ENCODE peak calls at places on chromosomes 16 and 17, in seven cellular contexts. One of them, this sample, is unnamed.

GRCh38 chr17:67974186-67974585 is 22.1 kb downstream of the C17orf58 start:
- ATAC-seq in GM12878: no peak
- ATAC-seq in upper lobe of left lung: no peak
- ATAC-seq in Panc1: no peak
- ATAC-seq in HCT116: no peak
- ATAC-seq in HepG2: no peak
- ATAC-seq in K562: no peak
- ATAC-seq in this sample: no peak

GRCh38 chr17:40501499-40501911 is at the start of gene TNS4:
- ATAC-seq in HCT116: peak; percentile 91
- ATAC-seq in upper lobe of left lung: peak; percentile 13
- ATAC-seq in Panc1: no peak
- ATAC-seq in K562: no peak
- ATAC-seq in GM12878: no peak
- ATAC-seq in HepG2: peak; percentile 15
- ATAC-seq in this sample: no peak

GRCh38 chr16:86432691-86433090 is 77.6 kb upstream of the FOXF1 start:
- ATAC-seq in upper lobe of left lung: no peak
- ATAC-seq in Panc1: no peak
- ATAC-seq in K562: no peak
- ATAC-seq in GM12878: no peak
- ATAC-seq in HepG2: no peak
- ATAC-seq in HCT116: no peak
- ATAC-seq in this sample: peak; percentile 88

GRCh38 chr16:71214771-71215381 is 15.6 kb downstream of the HYDIN start:
- ATAC-seq in HCT116: peak; percentile 77
- ATAC-seq in GM12878: peak; percentile 49
- ATAC-seq in Panc1: no peak
- ATAC-seq in upper lobe of left lung: no peak
- ATAC-seq in K562: peak; percentile 35
- ATAC-seq in HepG2: no peak
- ATAC-seq in this sample: no peak

GRCh38 chr16:31488630-31489564 is 6.0 kb downstream of the SLC5A2 start:
- ATAC-seq in Panc1: no peak
- ATAC-seq in upper lobe of left lung: no peak
- ATAC-seq in HepG2: no peak
- ATAC-seq in HCT116: no peak
- ATAC-seq in GM12878: no peak
- ATAC-seq in K562: no peak
- ATAC-seq in this sample: no peak

GRCh38 chr17:75625813-75626486 is 7.3 kb upstream of the SMIM5 start:
- ATAC-seq in Panc1: peak; percentile 73
- ATAC-seq in GM12878: peak; percentile 91
- ATAC-seq in K562: peak; percentile 93
- ATAC-seq in upper lobe of left lung: peak; percentile 20
- ATAC-seq in HepG2: peak; percentile 85
- ATAC-seq in HCT116: peak; percentile 86
- ATAC-seq in this sample: no peak

GRCh38 chr17:74466111-74466784 is at the start of gene CD300A:
- ATAC-seq in HCT116: no peak
- ATAC-seq in HepG2: peak; percentile 17
- ATAC-seq in GM12878: peak; percentile 31
- ATAC-seq in Panc1: peak; percentile 21
- ATAC-seq in upper lobe of left lung: peak; percentile 35
- ATAC-seq in K562: no peak
- ATAC-seq in this sample: no peak

GRCh38 chr17:517181-517580 is 164.6 kb upstream of the RPH3AL start:
- ATAC-seq in Panc1: no peak
- ATAC-seq in GM12878: no peak
- ATAC-seq in HCT116: no peak
- ATAC-seq in K562: no peak
- ATAC-seq in HepG2: no peak
- ATAC-seq in upper lobe of left lung: no peak
- ATAC-seq in this sample: no peak

GRCh38 chr16:83310816-83311215 is 497.0 kb upstream of the HSBP1 start:
- ATAC-seq in upper lobe of left lung: no peak
- ATAC-seq in HCT116: no peak
- ATAC-seq in HepG2: no peak
- ATAC-seq in GM12878: no peak
- ATAC-seq in Panc1: no peak
- ATAC-seq in K562: no peak
- ATAC-seq in this sample: no peak

GRCh38 chr17:61397086-61397842 is 2.4 kb upstream of the TBX2 start:
- ATAC-seq in HepG2: no peak
- ATAC-seq in K562: no peak
- ATAC-seq in HCT116: no peak
- ATAC-seq in Panc1: no peak
- ATAC-seq in GM12878: no peak
- ATAC-seq in upper lobe of left lung: no peak
- ATAC-seq in this sample: no peak

GRCh38 chr16:58249388-58249779 is 45.4 kb downstream of the PRSS54 start:
- ATAC-seq in Panc1: peak; percentile 31
- ATAC-seq in K562: peak; percentile 14
- ATAC-seq in upper lobe of left lung: no peak
- ATAC-seq in HCT116: peak; percentile 33
- ATAC-seq in HepG2: no peak
- ATAC-seq in GM12878: no peak
- ATAC-seq in this sample: no peak

GRCh38 chr17:38509008-38509771 is 80.9 kb downstream of the ARHGAP23 start:
- ATAC-seq in Panc1: peak; percentile 74
- ATAC-seq in K562: peak; percentile 91
- ATAC-seq in HCT116: peak; percentile 89
- ATAC-seq in HepG2: peak; percentile 83
- ATAC-seq in GM12878: peak; percentile 97
- ATAC-seq in upper lobe of left lung: peak; percentile 74
- ATAC-seq in this sample: peak; percentile 72

GRCh38 chr16:86432048-86432447 is 78.3 kb upstream of the FOXF1 start:
- ATAC-seq in HepG2: no peak
- ATAC-seq in upper lobe of left lung: no peak
- ATAC-seq in GM12878: no peak
- ATAC-seq in Panc1: no peak
- ATAC-seq in HCT116: no peak
- ATAC-seq in K562: no peak
- ATAC-seq in this sample: no peak

GRCh38 chr17:47915667-47916242 is 19.7 kb downstream of the SP2 start:
- ATAC-seq in HCT116: peak; percentile 26
- ATAC-seq in HepG2: no peak
- ATAC-seq in GM12878: no peak
- ATAC-seq in Panc1: peak; percentile 13
- ATAC-seq in upper lobe of left lung: no peak
- ATAC-seq in K562: no peak
- ATAC-seq in this sample: no peak

GRCh38 chr17:3610523-3610922 is 1.3 kb upstream of the TRPV1 start:
- ATAC-seq in GM12878: no peak
- ATAC-seq in HepG2: no peak
- ATAC-seq in Panc1: no peak
- ATAC-seq in upper lobe of left lung: no peak
- ATAC-seq in K562: no peak
- ATAC-seq in HCT116: no peak
- ATAC-seq in this sample: no peak

GRCh38 chr17:39244016-39244599 is 18.4 kb upstream of the STAC2 start:
- ATAC-seq in K562: no peak
- ATAC-seq in GM12878: peak; percentile 71
- ATAC-seq in upper lobe of left lung: no peak
- ATAC-seq in HCT116: no peak
- ATAC-seq in Panc1: no peak
- ATAC-seq in HepG2: peak; percentile 72
- ATAC-seq in this sample: no peak

GRCh38 chr16:49857423-49858181 is 1.7 kb upstream of the ZNF423 start:
- ATAC-seq in upper lobe of left lung: no peak
- ATAC-seq in K562: peak; percentile 78
- ATAC-seq in GM12878: peak; percentile 53
- ATAC-seq in HepG2: peak; percentile 20
- ATAC-seq in Panc1: peak; percentile 49
- ATAC-seq in HCT116: peak; percentile 64
- ATAC-seq in this sample: peak; percentile 26

GRCh38 chr17:81428121-81428515 is 32.9 kb downstream of the BAHCC1 start:
- ATAC-seq in K562: no peak
- ATAC-seq in HepG2: no peak
- ATAC-seq in Panc1: peak; percentile 42
- ATAC-seq in upper lobe of left lung: no peak
- ATAC-seq in HCT116: no peak
- ATAC-seq in GM12878: peak; percentile 47
- ATAC-seq in this sample: no peak

GRCh38 chr16:67941469-67942199 is 2.3 kb downstream of the LCAT start:
- ATAC-seq in HCT116: peak; percentile 27
- ATAC-seq in HepG2: no peak
- ATAC-seq in upper lobe of left lung: no peak
- ATAC-seq in GM12878: peak; percentile 7
- ATAC-seq in Panc1: peak; percentile 4
- ATAC-seq in K562: peak; percentile 21
- ATAC-seq in this sample: no peak

GRCh38 chr16:17173134-17173729 is 297.5 kb downstream of the XYLT1 start:
- ATAC-seq in upper lobe of left lung: peak; percentile 62
- ATAC-seq in GM12878: no peak
- ATAC-seq in HCT116: no peak
- ATAC-seq in HepG2: peak; percentile 41
- ATAC-seq in K562: no peak
- ATAC-seq in Panc1: no peak
- ATAC-seq in this sample: peak; percentile 71

DNA sequence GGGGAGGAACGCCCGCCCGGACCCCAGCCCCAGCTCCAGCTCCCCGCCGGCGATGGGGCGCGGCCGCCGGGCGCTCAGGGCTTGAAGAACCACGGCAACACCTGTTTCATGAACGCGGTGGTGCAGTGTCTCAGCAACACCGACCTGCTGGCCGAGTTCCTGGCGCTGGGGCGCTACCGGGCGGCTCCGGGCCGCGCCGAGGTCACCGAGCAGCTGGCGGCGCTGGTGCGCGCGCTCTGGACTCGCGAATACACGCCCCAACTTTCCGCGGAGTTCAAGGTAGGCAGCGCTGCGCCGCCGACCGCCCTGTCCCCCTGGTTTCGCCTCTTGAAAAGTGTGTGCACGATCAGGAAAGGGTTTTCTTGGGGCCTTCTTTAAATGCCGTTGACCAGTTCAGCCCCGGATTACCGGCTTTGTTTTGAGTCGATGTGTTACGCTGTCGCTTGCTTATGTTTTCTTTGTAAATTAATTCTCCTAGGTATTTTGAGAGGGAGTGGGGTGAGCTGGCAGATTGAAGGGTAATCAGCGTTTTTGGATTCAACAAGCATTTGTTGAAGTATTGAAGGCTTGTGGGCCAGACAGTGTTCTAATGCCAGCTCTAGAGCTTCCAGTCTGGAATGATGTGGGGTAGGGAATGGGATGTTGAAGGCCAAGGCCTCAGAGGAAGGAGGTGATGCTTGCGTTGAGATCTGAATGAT is 690 bp downstream of the USP43 start:
- ATAC-seq in Panc1: peak; percentile 69
- ATAC-seq in HepG2: peak; percentile 81
- ATAC-seq in HCT116: peak; percentile 43
- ATAC-seq in K562: peak; percentile 84
- ATAC-seq in upper lobe of left lung: peak; percentile 70
- ATAC-seq in GM12878: no peak
- ATAC-seq in this sample: no peak
- TF ChIP-seq CTCF in Panc1: peak; percentile 71
- TF ChIP-seq CTCF in HepG2: peak; percentile 64
- TF ChIP-seq CTCF in HCT116: no peak
- TF ChIP-seq CTCF in K562: no peak
- TF ChIP-seq CTCF in upper lobe of left lung: peak; percentile 13
- TF ChIP-seq CTCF in GM12878: no peak
- TF ChIP-seq CTCF in this sample: no peak

DNA sequence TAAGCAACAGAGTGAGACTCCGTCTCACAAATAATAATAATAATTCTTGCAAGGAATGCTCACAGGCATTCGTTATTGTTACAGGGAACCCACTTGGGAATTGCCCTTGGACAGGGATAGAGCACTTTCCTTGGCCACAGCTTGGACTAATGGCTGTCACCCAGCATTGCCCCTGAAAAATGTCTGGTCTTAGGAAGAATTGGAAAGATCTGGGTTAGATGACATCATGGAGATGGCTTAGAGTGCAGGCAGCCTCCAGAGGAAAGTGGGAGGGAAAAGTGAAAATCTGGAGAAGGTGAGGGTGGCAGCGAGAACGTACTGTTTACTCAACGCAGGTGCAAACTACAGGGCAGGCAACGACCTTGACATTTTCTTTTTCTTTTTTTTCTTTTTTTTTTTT is 59.3 kb upstream of the MRTFB start:
- ATAC-seq in HepG2: no peak
- ATAC-seq in Panc1: no peak
- ATAC-seq in HCT116: no peak
- ATAC-seq in upper lobe of left lung: no peak
- ATAC-seq in K562: no peak
- ATAC-seq in GM12878: no peak
- ATAC-seq in this sample: no peak
- TF ChIP-seq POLR2AphosphoS5 in HepG2: no peak
- TF ChIP-seq POLR2AphosphoS5 in Panc1: no peak
- TF ChIP-seq POLR2AphosphoS5 in HCT116: no peak
- TF ChIP-seq POLR2AphosphoS5 in upper lobe of left lung: no peak
- TF ChIP-seq POLR2AphosphoS5 in K562: no peak
- TF ChIP-seq POLR2AphosphoS5 in GM12878: no peak
- TF ChIP-seq POLR2AphosphoS5 in this sample: no peak

DNA sequence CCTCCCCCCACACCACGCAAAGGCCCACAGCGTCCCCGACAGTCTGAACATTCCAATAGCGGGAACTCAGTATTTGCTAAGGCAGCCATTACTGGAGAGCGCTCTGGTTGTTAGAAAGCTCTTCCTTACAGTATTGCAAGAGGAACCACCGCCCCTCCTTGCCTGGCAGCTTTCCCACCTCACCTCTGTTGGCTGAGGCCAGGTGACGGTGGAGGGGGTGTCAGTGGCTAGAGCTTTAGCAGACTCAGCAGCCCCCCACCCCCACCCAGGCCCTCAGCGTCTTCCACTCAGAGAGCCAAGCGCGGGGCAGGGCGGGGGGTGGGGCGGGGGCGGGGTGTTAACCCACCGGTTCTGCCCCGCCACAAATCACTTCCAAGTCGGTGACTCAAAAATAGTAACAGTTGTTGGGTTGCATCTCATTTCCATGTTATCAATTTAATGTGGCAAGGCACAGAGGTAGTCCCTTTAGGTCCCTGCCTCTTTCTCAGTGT is 2.3 kb upstream of the PLEKHH3 start:
- ATAC-seq in K562: peak; percentile 1
- ATAC-seq in GM12878: peak; percentile 3
- ATAC-seq in Panc1: no peak
- ATAC-seq in HepG2: no peak
- ATAC-seq in HCT116: no peak
- ATAC-seq in upper lobe of left lung: no peak
- ATAC-seq in this sample: no peak
- H3K4me1 ChIP-seq in K562: peaks cover 41% of the 10 kb centered on the region
- H3K4me1 ChIP-seq in GM12878: peaks cover 19% of the 10 kb centered on the region
- H3K4me1 ChIP-seq in Panc1: peaks cover 19% of the 10 kb centered on the region
- H3K4me1 ChIP-seq in HepG2: peaks cover 60% of the 10 kb centered on the region
- H3K4me1 ChIP-seq in HCT116: peaks cover 76% of the 10 kb centered on the region
- H3K4me1 ChIP-seq in upper lobe of left lung: peaks cover 76% of the 10 kb centered on the region
- H3K4me1 ChIP-seq in this sample: peaks cover 3% of the 10 kb centered on the region

DNA sequence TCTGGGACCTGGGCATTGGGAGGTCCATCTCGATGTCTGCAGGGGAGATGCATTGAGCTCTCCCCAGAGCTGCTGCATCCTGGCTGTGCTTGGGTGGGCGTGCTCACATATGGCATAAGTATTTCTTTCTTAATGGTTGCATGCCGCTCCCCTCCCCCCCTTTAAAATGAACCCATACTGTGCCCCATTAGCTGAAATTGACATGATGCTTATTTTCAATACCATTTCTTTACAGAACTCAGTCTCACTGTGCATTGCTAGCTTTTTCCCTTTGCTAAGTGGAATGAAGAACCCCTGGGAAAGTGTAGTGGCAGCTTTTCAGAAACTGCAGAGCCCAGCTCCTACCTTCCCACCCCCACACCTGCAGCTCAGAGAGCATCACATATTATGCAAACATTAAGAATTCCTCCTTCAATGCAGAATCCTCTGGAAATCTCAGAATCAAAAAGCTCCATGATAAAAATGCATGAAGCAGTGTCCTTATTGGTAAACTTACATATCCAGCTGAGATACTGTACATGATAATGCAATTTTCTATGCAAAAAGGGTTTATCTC is 56.4 kb downstream of the HS3ST4 start:
- ATAC-seq in HepG2: no peak
- ATAC-seq in GM12878: no peak
- ATAC-seq in Panc1: no peak
- ATAC-seq in upper lobe of left lung: no peak
- ATAC-seq in K562: no peak
- ATAC-seq in HCT116: no peak
- ATAC-seq in this sample: no peak
- TF ChIP-seq CTCF in HepG2: no peak
- TF ChIP-seq CTCF in GM12878: no peak
- TF ChIP-seq CTCF in Panc1: no peak
- TF ChIP-seq CTCF in upper lobe of left lung: no peak
- TF ChIP-seq CTCF in K562: no peak
- TF ChIP-seq CTCF in HCT116: no peak
- TF ChIP-seq CTCF in this sample: no peak

This sample was measured in gastroesophageal sphincter.